ENCODE peak calls at places on chromosomes 5 and 9, in four cellular contexts. V is stomach, S is upper lobe of right lung, A is AG04450. L is an unnamed sample.

GRCh38 chr5:93717162-93717561 is 24.2 kb downstream of the POU5F2 start:
- DNase-seq in A (no peak), V (no peak), S (no peak), L (no peak)

GRCh38 chr5:69374911-69375446 is 5.4 kb downstream of the RAD17 start:
- DNase-seq in V (no peak), S (no peak), A (no peak), L (no peak)

GRCh38 chr5:65152131-65152530 is 329.6 kb downstream of the ADAMTS6 start:
- DNase-seq in S (no peak), V (no peak), A (no peak), L (no peak)

GRCh38 chr5:1118231-1118698 is 6.4 kb upstream of the SLC12A7 start:
- DNase-seq in S (no peak), A (no peak), V (no peak), L (no peak)

GRCh38 chr5:23053846-23054245 is 200.7 kb upstream of the CDH12 start:
- DNase-seq in A (no peak), V (no peak), S (no peak), L (no peak)

GRCh38 chr9:24582363-24583126 is 36.8 kb upstream of the IZUMO3 start:
- DNase-seq in V (no peak), A (no peak), S (no peak), L (no peak)

GRCh38 chr5:72648511-72648910 is 141.3 kb upstream of the ZNF366 start:
- DNase-seq in A (no peak), V (no peak), S (no peak), L (no peak)

GRCh38 chr9:107751522-107752235 is 262.1 kb upstream of the KLF4 start:
- DNase-seq in V (peak; percentile 35), S (no peak), A (no peak), L (no peak)

GRCh38 chr5:140497897-140498296 is 49.6 kb upstream of the EIF4EBP3 start:
- DNase-seq in A (no peak), S (no peak), V (no peak), L (peak; percentile 61)

GRCh38 chr9:113898596-113898995 is 22.5 kb downstream of the ZNF618 start:
- DNase-seq in S (no peak), V (no peak), A (no peak), L (no peak)

GRCh38 chr5:74685979-74686631 is 1.1 kb downstream of the HEXB start:
- DNase-seq in A (no peak), S (no peak), V (no peak), L (no peak)

GRCh38 chr5:168843277-168843997 is 264.3 kb upstream of the PANK3 start:
- DNase-seq in V (no peak), S (no peak), A (no peak), L (no peak)

GRCh38 chr9:93575706-93576295 is 583 bp upstream of the PHF2 start:
- DNase-seq in V (peak; percentile 46), S (peak; percentile 86), A (no peak), L (no peak)

GRCh38 chr5:142385194-142385593 is 60.4 kb upstream of the SPRY4 start:
- DNase-seq in S (no peak), A (peak; percentile 23), V (no peak), L (no peak)

GRCh38 chr9:12777149-12778010 is 2.6 kb downstream of the LURAP1L start:
- DNase-seq in A (no peak), S (no peak), V (no peak), L (no peak)

GRCh38 chr9:122217640-122218039 is 11.1 kb downstream of the LHX6 start:
- DNase-seq in S (no peak), V (no peak), A (no peak), L (peak; percentile 90)

GRCh38 chr5:152246401-152246800 is 158.7 kb downstream of the NMUR2 start:
- DNase-seq in A (no peak), V (peak; percentile 28), S (no peak), L (peak; percentile 33)

GRCh38 chr9:133708770-133709611 is 29.2 kb downstream of the SARDH start:
- DNase-seq in A (no peak), V (no peak), S (peak; percentile 60), L (no peak)

GRCh38 chr9:14243514-14244042 is 70.4 kb downstream of the NFIB start:
- DNase-seq in S (no peak), V (no peak), A (no peak), L (no peak)

GRCh38 chr5:72248352-72249032 is 71.5 kb downstream of the MRPS27 start:
- DNase-seq in S (no peak), A (no peak), V (no peak), L (no peak)

GRCh38 chr5:95007953-95008596 is 276.8 kb downstream of the MCTP1 start:
- DNase-seq in A (no peak), V (no peak), S (no peak), L (no peak)

GRCh38 chr5:100643473-100643872 is 108.3 kb downstream of the FAM174A start:
- DNase-seq in V (no peak), A (no peak), S (no peak), L (no peak)

GRCh38 chr5:122091942-122092600 is 14.0 kb upstream of the LOX start:
- DNase-seq in S (no peak), A (no peak), V (no peak), L (no peak)

GRCh38 chr9:3908731-3909130 is 382.9 kb upstream of the RFX3 start:
- DNase-seq in A (no peak), S (no peak), V (no peak), L (no peak)

GRCh38 chr9:98577446-98577845 is 131.3 kb downstream of the GABBR2 start:
- DNase-seq in V (no peak), A (no peak), S (no peak), L (no peak)

GRCh38 chr5:113274836-113275414 is 159.9 kb downstream of the TSSK1B start:
- DNase-seq in V (no peak), S (no peak), A (no peak), L (no peak)

GRCh38 chr5:143182901-143183820 is 220.3 kb downstream of the NR3C1 start:
- DNase-seq in V (peak; percentile 32), S (no peak), A (no peak), L (peak; percentile 89)

GRCh38 chr9:92308893-92309292 is 15.4 kb upstream of the IARS1 start:
- DNase-seq in A (no peak), V (no peak), S (no peak), L (no peak)

GRCh38 chr5:54257366-54258118 is 52.8 kb downstream of the ARL15 start:
- DNase-seq in A (no peak), V (no peak), S (no peak), L (no peak)

GRCh38 chr9:95349109-95350038 is 31.9 kb upstream of the FANCC start:
- DNase-seq in V (no peak), S (no peak), A (no peak), L (no peak)

GRCh38 chr5:152462021-152462721 is 57.1 kb upstream of the NMUR2 start:
- DNase-seq in V (no peak), S (no peak), A (no peak), L (no peak)

GRCh38 chr5:77952811-77953210 is 176.7 kb upstream of the TBCA start:
- DNase-seq in S (no peak), A (no peak), V (no peak), L (peak; percentile 78)

GRCh38 chr5:59179704-59180103 is 596.8 kb downstream of the RAB3C start:
- DNase-seq in S (no peak), A (no peak), V (no peak), L (no peak)

GRCh38 chr5:59178482-59178881 is 595.6 kb downstream of the RAB3C start:
- DNase-seq in S (no peak), V (no peak), A (no peak), L (no peak)

GRCh38 chr5:59177644-59178043 is 594.8 kb downstream of the RAB3C start:
- DNase-seq in A (no peak), V (no peak), S (no peak), L (no peak)

GRCh38 chr5:59180515-59180914 is 597.6 kb downstream of the RAB3C start:
- DNase-seq in A (no peak), V (no peak), S (no peak), L (no peak)

DNA sequence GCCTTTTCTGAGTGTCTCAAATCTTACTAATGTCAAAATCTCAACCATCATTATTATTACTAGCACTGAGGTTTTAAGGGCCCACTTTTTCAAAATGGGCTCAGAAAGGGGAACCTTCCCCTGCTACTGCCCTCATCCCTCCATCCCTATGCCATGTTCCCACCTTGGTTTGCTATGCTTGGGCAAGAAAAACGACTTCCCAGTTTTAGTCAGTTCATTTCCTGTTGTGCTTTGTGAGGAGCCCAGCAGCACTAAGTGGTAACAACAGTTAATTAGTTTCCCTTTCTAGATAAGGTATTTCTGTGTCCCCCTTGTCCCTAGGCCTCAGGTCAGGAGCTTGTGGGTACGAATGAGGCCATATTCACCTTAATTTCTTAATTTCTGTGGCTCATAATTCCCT is 595.2 kb downstream of the RAB3C start:
- DNase-seq in A (no peak), S (no peak), V (no peak), L (no peak)
- H3K4me3 ChIP-seq in A (no peak overlapping the region), S (no peak overlapping the region), V (no peak overlapping the region), L (no peak overlapping the region)

GRCh38 chr9:8486095-8486494 is 686.5 kb upstream of the DMAC1 start:
- DNase-seq in V (peak; percentile 28), A (no peak), S (no peak), L (no peak)
- TF ChIP-seq CTCF in V (no peak), A (no peak), S (peak; percentile 27), L (peak; percentile 26)

DNA sequence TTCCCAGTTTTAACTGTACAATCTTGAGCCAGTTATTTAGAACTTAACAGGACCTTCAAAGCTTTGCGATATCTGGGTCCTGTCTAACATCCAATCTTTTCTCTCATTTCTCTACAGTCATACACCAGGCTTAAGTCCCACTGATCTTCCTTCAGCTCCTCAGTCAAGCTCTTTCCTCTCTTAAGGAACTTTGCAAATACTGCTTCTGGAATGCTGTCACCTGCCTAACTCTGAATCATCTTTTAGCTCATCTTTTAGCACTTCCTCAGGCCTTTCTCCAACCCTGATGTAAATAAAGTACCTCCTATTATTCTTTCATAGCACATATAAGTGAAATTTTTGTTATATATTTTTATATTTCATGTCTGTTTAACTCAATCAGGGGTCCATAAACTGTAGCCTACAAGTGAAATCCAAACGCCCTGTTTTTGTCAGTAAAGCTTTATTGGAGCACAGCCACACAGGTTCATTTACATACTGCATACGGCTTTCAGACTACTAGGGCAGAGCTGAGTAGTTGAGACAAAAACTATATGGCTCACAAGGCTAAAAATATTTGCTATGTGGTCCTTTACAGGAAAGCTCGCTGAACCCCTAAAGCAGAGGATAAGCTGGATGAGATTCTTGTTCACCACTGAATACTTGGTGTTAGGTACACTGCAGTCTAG is 63.5 kb downstream of the MEF2C start:
- DNase-seq in S (no peak), A (no peak), V (no peak), L (no peak)
- H3K4me3 ChIP-seq in S (no peak overlapping the region), A (no peak overlapping the region), V (no peak overlapping the region), L (no peak overlapping the region)

DNA sequence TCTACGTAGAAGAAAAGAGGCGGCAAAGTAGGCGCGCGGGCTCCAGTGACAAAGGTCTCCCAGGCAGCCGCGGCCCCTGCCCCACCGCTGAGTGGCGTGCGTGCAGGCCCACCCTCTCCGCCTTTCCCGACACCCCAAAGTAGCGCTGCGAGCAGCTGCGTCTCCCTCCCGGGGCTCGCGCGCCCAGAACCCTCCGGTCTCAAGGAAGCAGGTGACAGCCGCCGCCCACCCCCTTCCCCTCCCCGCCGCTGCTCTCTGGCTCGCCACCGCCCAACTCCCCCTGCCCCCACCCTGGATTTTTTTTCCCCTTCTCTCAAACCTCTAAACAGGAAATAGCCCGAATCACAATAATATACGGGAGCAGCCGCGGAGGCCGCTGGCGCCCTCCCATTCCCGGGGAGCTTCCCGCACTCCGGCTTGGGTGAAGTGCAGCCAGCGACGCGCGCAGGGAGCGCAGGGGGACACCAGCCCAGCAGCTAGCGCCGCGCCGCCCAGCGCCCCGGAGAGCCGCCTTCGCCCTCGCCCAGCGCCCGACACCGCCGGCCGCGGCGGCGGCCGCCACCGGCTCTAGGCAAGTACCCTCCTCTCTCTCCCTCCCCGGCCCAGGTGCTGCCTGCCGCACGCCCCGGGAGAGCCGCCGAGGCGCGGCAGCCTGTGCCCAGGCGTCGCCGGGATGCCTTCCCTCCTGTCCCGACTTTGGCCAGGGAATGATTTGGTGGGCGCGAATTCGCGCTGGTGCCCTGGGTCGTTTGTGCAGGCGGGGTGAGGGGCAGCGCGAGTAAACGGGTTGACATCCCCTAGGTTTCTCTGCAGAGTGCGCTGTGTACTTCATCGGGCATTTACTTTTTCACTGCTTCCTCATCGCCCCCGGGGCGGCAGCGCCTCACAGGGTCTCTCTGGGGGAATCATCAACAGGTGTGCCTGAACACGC is 52.7 kb upstream of the TJP2 start:
- DNase-seq in V (peak; percentile 66), A (no peak), S (peak; percentile 85), L (no peak)
- TF ChIP-seq CTCF in V (no peak), A (peak; percentile 9), S (no peak), L (peak; percentile 27)

L was measured in LNCaP clone FGC.